ENCODE peak calls at places on chromosome 17, in seven cellular contexts. S is adrenal gland, K is ascending aorta, O is IMR-90, L is colonic mucosa, R is H1, P is cardiac fibroblast. C is an unnamed sample.

GRCh38 chr17:28623696-28624095 is 9.7 kb upstream of the RSKR start:
- DNase-seq in O (no peak), K (no peak), P (no peak), L (no peak), R (no peak), S (peak), C (no peak)

GRCh38 chr17:33012522-33013033 is 20.9 kb downstream of the SPACA3 start:
- DNase-seq in L (no peak), O (peak), S (no peak), K (peak), R (no peak), P (peak), C (peak)

GRCh38 chr17:75551276-75551675 is 25.8 kb downstream of the LLGL2 start:
- DNase-seq in S (no peak), K (no peak), P (no peak), L (no peak), O (no peak), R (no peak), C (no peak)

GRCh38 chr17:45388604-45389325 is 43.9 kb downstream of the ARHGAP27 start:
- DNase-seq in L (no peak), P (peak), K (no peak), O (peak), R (no peak), S (no peak), C (no peak)

GRCh38 chr17:80441133-80441578 is 26.2 kb downstream of the ENDOV start:
- DNase-seq in L (no peak), R (no peak), K (no peak), S (peak), O (peak), P (peak), C (no peak)

GRCh38 chr17:73547790-73548189 is 96.5 kb downstream of the SDK2 start:
- DNase-seq in K (no peak), O (no peak), L (no peak), P (no peak), R (no peak), S (no peak), C (no peak)

GRCh38 chr17:18235743-18236256 is 10.4 kb downstream of the LLGL1 start:
- DNase-seq in K (peak), O (peak), P (peak), S (peak), R (no peak), L (no peak), C (no peak)

GRCh38 chr17:75152971-75153853 is 1.1 kb downstream of the JPT1 start:
- DNase-seq in L (peak), S (peak), K (no peak), R (no peak), P (peak), O (peak), C (no peak)

GRCh38 chr17:298791-299450 is 53.7 kb downstream of the RPH3AL start:
- DNase-seq in R (no peak), L (no peak), P (peak), O (no peak), K (no peak), S (peak), C (no peak)

GRCh38 chr17:32828822-32829221 is 48.1 kb downstream of the MYO1D start:
- DNase-seq in P (peak), K (no peak), R (no peak), O (no peak), S (no peak), L (no peak), C (no peak)

GRCh38 chr17:74190154-74190553 is 13.3 kb upstream of the RPL38 start:
- DNase-seq in P (peak), S (no peak), O (peak), K (no peak), L (no peak), R (no peak), C (no peak)

GRCh38 chr17:75039238-75039637 is 7.5 kb downstream of the ATP5PD start:
- DNase-seq in P (no peak), R (no peak), K (no peak), O (no peak), L (no peak), S (no peak), C (no peak)

GRCh38 chr17:74380086-74380958 is 13.0 kb downstream of the GPR142 start:
- DNase-seq in R (no peak), S (no peak), O (no peak), L (peak), P (no peak), K (no peak), C (no peak)

GRCh38 chr17:47741793-47742145 is 8.7 kb downstream of the TBX21 start:
- DNase-seq in K (peak), R (no peak), O (peak), S (no peak), L (no peak), P (no peak), C (no peak)

GRCh38 chr17:76360461-76360860 is 6.7 kb upstream of the PRPSAP1 start:
- DNase-seq in L (no peak), K (no peak), S (no peak), P (no peak), O (peak), R (no peak), C (no peak)

GRCh38 chr17:76884995-76885896 is 17.0 kb downstream of the MGAT5B start:
- DNase-seq in S (no peak), K (no peak), L (no peak), R (no peak), P (no peak), O (no peak), C (no peak)

GRCh38 chr17:77914440-77915254 is 43.9 kb upstream of the TNRC6C start:
- DNase-seq in L (no peak), S (no peak), O (no peak), R (no peak), P (no peak), K (no peak), C (no peak)

GRCh38 chr17:57622886-57623433 is 122.1 kb downstream of the CCDC182 start:
- DNase-seq in K (no peak), L (no peak), O (peak), S (peak), P (peak), R (no peak), C (peak)

DNA sequence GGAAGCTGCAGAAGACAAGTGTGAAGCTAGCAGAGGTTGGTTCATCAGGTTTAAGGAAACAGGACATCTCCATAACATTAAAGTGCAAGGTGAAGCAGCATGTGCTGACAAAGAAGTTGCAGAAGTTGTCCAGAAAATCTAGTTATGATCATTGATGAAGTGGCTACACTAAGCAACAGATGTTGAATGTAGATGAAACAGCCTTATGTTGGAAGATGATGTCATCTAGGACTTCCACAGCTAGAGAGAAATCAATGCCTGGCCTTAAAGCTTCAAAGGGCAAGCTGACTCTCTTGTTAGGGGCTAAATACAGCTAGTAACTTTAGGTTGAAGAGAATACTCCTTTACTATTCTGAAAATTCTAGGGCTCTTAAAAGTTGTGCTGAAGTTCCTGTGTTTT is 340.2 kb upstream of the SOX9 start:
- DNase-seq in P (no peak), O (no peak), K (no peak), R (no peak), S (no peak), L (no peak), C (no peak)
- H3K4me3 ChIP-seq in P (no peak), O (no peak), K (no peak), R (no peak), S (no peak), L (no peak), C (no peak)

DNA sequence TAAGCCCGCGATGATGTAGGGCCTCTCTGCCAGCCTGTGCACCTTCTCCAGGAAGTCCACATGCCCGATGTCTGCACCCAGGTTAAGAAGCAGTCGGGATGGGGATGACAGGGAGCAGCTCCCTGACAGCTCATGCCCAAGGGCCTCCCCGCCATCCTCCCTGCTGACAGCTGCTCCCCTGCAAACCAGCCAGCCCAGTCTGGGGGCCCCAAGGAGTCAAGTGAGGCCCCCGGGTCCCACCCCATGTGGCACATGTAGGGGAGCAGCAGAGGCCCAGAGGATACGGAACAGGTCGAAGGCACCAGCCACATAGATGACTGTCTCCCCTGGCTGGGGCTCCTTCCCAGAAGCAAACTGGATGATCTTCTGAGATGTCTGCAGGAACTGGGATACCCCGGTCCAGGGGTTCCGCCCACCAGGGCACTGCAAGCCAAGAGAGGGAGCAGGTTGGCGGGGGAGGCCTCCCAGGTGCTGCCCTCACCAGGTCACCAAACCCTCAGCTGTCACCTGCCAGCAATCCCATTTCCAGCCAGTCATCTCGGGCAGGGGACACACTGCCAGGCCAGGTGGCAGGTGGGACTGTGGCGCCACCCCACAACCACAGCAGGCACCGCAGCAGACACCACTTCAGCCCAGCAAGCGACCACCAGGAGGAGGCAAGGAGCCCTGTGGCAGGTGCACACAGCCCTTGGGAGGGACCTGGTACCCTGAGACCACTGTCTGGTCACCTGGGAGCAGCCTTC is 4.6 kb downstream of the PCYT2 start:
- DNase-seq in O (no peak), L (no peak), S (no peak), P (no peak), K (no peak), R (no peak), C (no peak)
- TF ChIP-seq CTCF in O (peak), L (no peak), S (no peak), P (no peak), K (no peak), R (peak), C (no peak)

GRCh38 chr17:68459030-68459376 is 1.7 kb upstream of the WIPI1 start:
- DNase-seq in L (no peak), P (no peak), O (no peak), R (no peak), K (no peak), S (no peak), C (no peak)
- H3K4me3 ChIP-seq in L (no peak), P (no peak), O (no peak), R (no peak), K (no peak), S (no peak), C (no peak)

DNA sequence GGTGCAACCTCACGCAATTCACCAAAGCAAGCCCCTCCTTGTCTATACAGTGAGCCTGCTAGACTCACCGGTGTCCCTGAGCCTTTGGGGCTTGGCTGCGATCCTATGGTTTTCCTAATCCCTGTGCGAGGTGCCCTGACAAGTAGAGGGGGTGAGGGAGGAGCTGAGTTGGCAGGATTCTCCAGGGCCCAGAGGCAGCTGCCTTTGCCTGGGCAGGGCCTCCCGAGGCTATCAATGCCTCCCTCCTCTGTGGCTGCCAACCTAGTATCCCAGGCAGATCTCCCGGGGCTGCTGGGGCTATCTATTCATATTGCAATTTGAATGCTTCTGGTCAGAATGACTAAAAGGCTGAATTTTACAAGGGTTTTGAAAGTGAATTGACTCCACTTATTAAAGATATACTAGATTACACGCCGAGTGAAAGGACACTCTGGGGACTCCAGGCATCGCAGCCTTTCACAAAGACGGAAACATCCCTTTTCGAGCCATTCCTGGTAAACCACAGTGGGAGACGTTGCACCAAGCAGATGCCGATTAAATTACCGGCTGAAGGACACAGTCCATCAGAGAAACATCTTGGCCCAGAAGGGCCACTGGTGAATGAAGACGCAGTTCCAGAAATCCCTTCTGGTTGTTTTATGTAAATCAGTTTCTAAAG is 11.3 kb upstream of the PITPNM3 start:
- DNase-seq in R (no peak), O (no peak), K (no peak), P (no peak), L (no peak), S (peak), C (no peak)
- TF ChIP-seq CTCF in R (no peak), O (no peak), K (no peak), P (no peak), L (no peak), S (no peak), C (no peak)

GRCh38 chr17:1715803-1716075 is 5.6 kb upstream of the TLCD2 start:
- DNase-seq in R (no peak), O (no peak), L (no peak), K (no peak), P (no peak), S (no peak), C (no peak)

GRCh38 chr17:1716912-1717695 is 6.9 kb upstream of the TLCD2 start:
- DNase-seq in O (peak), S (peak), K (peak), R (peak), L (peak), P (peak), C (peak)

GRCh38 chr17:1720856-1721386 is 3.6 kb upstream of the WDR81 start:
- DNase-seq in K (no peak), R (no peak), P (peak), S (peak), L (peak), O (peak), C (no peak)

GRCh38 chr17:1716076-1716911 is 6.1 kb upstream of the TLCD2 start:
- DNase-seq in O (peak), S (peak), R (peak), P (peak), K (peak), L (peak), C (peak)

GRCh38 chr17:1718362-1719165 is 5.9 kb upstream of the WDR81 start:
- DNase-seq in S (no peak), R (no peak), K (no peak), P (no peak), L (no peak), O (no peak), C (no peak)
- H3K4me3 ChIP-seq in S (no peak), R (no peak), K (peak), P (no peak), L (no peak), O (no peak), C (no peak)

GRCh38 chr17:31596382-31597323 is 205.2 kb downstream of the RAB11FIP4 start:
- DNase-seq in S (peak), O (peak), L (peak), R (peak), P (peak), K (peak), C (peak)
- TF ChIP-seq CTCF in S (no peak), O (peak), L (no peak), R (no peak), P (no peak), K (no peak), C (no peak)

DNA sequence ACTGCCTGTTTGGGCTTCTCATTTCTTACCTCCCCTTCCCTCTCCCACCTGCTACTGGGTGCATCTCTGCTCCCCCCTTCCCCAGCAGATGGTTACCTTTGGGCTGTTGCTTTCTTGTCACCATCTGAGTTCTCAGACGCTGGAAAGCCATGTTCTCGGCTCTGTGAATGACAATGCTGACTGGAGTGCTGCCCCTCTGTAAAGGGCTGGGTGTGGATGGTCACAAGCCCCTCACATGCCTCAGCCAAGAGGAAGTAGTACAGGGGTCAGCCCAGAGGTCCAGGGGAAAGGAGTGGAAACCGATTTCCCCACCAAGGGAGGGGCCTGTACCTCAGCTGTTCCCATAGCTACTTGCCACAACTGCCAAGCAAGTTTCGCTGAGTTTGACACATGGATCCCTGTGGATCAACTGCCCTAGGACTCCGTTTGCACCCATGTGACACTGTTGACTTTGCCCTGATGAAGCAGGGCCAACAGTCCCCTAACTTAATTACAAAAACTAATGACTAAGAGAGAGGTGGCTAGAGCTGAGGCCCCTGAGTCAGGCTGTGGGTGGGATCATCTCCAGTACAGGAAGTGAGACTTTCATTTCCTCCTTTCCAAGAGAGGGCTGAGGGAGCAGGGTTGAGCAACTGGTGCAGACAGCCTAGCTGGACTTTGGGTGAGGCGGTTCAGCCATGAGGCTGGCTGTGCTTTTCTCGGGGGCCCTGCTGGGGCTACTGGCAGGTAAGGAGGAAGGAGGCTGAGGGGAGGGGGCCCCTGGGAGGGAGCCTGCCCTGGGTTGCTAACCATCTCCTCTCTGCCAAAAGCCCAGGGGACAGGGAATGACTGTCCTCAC is at the start of gene CD68:
- DNase-seq in R (no peak), O (peak), K (peak), P (peak), S (peak), L (peak), C (peak)
- H3K4me3 ChIP-seq in R (no peak), O (peak), K (peak), P (peak), S (no peak), L (peak), C (peak)

C was measured in AG09309.